ENCODE peak calls at places on chromosomes 16 and 17, in seven cellular contexts. I, X, P, D, C, W and O are unnamed samples. For H3K4me1, the result is how much of the 10 kb centered on the place peaks cover.

GRCh38 chr17:8753976-8754440 is 4.3 kb downstream of the SPDYE4 start:
- DNase-seq in C (no peak), P (peak), D (no peak), I (peak), W (peak), X (no peak), O (peak)

GRCh38 chr17:81121841-81122733 is 43.2 kb upstream of the PVALEF start:
- DNase-seq in X (no peak), W (no peak), D (no peak), C (no peak), I (no peak), P (no peak), O (no peak)

GRCh38 chr16:8990445-8990844 is 26.7 kb upstream of the USP7 start:
- DNase-seq in C (no peak), P (no peak), W (no peak), I (no peak), D (no peak), X (no peak), O (no peak)

GRCh38 chr17:19000531-19001011 is 4.0 kb downstream of the FAM83G start:
- DNase-seq in P (no peak), X (peak), W (no peak), D (peak), C (peak), I (peak), O (no peak)

GRCh38 chr17:12647023-12647422 is 18.7 kb upstream of the MYOCD start:
- DNase-seq in I (no peak), C (no peak), W (no peak), P (no peak), D (no peak), X (no peak), O (no peak)

GRCh38 chr17:72321886-72322285 is 201.1 kb downstream of the SOX9 start:
- DNase-seq in W (no peak), P (no peak), C (no peak), I (no peak), X (no peak), D (no peak), O (no peak)

GRCh38 chr17:15380447-15380846 is 39.0 kb upstream of the TEKT3 start:
- DNase-seq in X (no peak), I (no peak), D (no peak), P (no peak), W (no peak), C (peak), O (no peak)

GRCh38 chr17:57965521-57966160 is 10.4 kb upstream of the CUEDC1 start:
- DNase-seq in P (no peak), D (no peak), W (no peak), C (no peak), X (no peak), I (no peak), O (no peak)

GRCh38 chr17:8059131-8059530 is 20.3 kb downstream of the ALOX15B start:
- DNase-seq in P (no peak), I (no peak), C (no peak), D (no peak), W (no peak), X (no peak), O (no peak)

GRCh38 chr17:55420776-55421178 is 858 bp downstream of the MMD start:
- DNase-seq in W (peak), D (no peak), C (peak), I (peak), X (peak), P (no peak), O (peak)

GRCh38 chr17:51046527-51047384 is 73.9 kb downstream of the SPAG9 start:
- DNase-seq in P (peak), W (no peak), C (no peak), D (no peak), I (peak), X (peak), O (peak)

GRCh38 chr16:89395150-89396142 is 94.9 kb downstream of the ANKRD11 start:
- DNase-seq in X (peak), P (peak), W (no peak), D (peak), C (no peak), I (peak), O (no peak)

GRCh38 chr16:58118801-58119508 is 10.2 kb downstream of the CFAP20 start:
- DNase-seq in P (no peak), I (no peak), X (no peak), C (no peak), D (no peak), W (no peak), O (no peak)
- H3K4me2 ChIP-seq in P (no peak), I (no peak), X (no peak), C (no peak), D (no peak), W (no peak), O (no peak)

GRCh38 chr16:19913306-19913717 is 28.7 kb upstream of the GPRC5B start:
- DNase-seq in W (no peak), I (no peak), D (no peak), P (no peak), X (no peak), C (no peak), O (no peak)

GRCh38 chr16:19911204-19911603 is 26.6 kb upstream of the GPRC5B start:
- DNase-seq in P (no peak), I (no peak), C (no peak), X (no peak), W (no peak), D (no peak), O (no peak)

GRCh38 chr16:19912445-19913305 is 28.0 kb upstream of the GPRC5B start:
- DNase-seq in P (no peak), X (no peak), I (no peak), D (no peak), C (no peak), W (no peak), O (no peak)

GRCh38 chr16:19909750-19910322 is 25.2 kb upstream of the GPRC5B start:
- DNase-seq in D (no peak), P (no peak), X (no peak), W (no peak), C (no peak), I (no peak), O (no peak)

GRCh38 chr16:19911747-19912146 is 27.1 kb upstream of the GPRC5B start:
- DNase-seq in X (no peak), D (no peak), I (no peak), W (no peak), C (no peak), P (no peak), O (no peak)
- H2AFZ ChIP-seq in X (no peak), D (no peak), I (no peak), W (no peak), C (no peak), P (no peak), O (no peak)

DNA sequence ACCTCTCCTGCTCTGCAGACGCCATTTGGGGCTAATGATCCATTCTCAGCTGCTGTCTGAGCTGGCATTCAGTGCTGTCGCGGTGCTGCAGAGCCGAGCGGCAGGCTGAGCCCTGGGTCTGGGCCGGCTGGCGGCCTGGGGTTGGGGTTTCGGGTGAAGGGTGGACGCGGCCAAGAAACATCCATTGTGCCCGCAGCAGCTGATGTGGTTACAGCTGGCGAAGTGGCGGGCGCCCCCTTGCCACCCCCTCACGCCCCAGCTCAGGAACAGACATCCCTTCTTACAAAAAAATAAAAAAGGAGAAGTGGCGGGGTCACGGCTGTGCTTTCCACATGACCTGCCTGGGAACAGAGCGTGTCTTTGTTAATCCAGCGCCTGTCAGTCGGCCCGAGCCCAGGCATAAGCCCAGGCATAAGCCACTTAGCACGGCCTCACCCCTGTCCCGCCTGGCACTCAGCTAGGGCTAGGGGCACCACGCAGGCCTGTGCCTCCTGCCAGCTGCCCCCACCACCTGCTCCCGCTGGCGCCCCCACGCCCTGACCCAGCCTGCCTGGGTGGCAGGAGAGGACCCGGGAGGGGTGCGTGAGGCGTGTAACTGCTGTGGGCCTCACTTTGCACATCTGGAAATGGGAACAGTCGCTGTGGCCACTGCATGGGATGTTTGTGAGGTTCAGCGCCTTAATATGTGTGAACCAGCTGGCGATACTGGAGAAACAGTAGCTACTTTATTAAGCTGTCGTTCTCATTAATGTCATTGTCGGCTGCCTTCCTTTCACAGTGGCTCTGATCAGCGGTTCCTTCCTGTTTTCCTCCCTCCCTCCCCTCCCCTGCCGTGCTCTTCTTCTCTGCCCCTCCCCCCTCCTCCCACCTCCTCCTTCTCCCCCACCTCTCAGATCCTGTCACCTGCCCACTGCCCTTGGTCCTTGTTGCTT is 197.7 kb upstream of the CIBAR2 start:
- DNase-seq in X (peak), W (peak), I (no peak), P (peak), D (no peak), C (peak), O (peak)
- H3K4me1 ChIP-seq in X (under half), W (half or more), I (half or more), P (half or more), D (under half), C (half or more), O (under half)

GRCh38 chr17:17124341-17124740 is 81.8 kb downstream of the PLD6 start:
- DNase-seq in I (no peak), P (no peak), W (no peak), D (no peak), C (no peak), X (no peak), O (no peak)

GRCh38 chr17:17120716-17121115 is 78.5 kb downstream of the MPRIP start:
- DNase-seq in X (no peak), I (no peak), W (no peak), D (no peak), P (no peak), C (no peak), O (no peak)

GRCh38 chr17:17121162-17121561 is 78.9 kb downstream of the MPRIP start:
- DNase-seq in C (no peak), W (no peak), P (no peak), I (no peak), X (no peak), D (no peak), O (no peak)

GRCh38 chr17:17125136-17126084 is 80.7 kb downstream of the PLD6 start:
- DNase-seq in X (peak), W (no peak), D (no peak), I (no peak), P (no peak), C (no peak), O (no peak)

GRCh38 chr17:17122781-17123483 is 80.7 kb downstream of the MPRIP start:
- DNase-seq in W (peak), C (no peak), X (no peak), I (no peak), P (no peak), D (no peak), O (peak)
- H3K4me2 ChIP-seq in W (no peak), C (no peak), X (no peak), I (no peak), P (no peak), D (no peak), O (no peak)

GRCh38 chr16:46772463-46772862 is 24.3 kb upstream of the MYLK3 start:
- DNase-seq in C (no peak), P (no peak), I (no peak), X (no peak), D (no peak), W (peak), O (no peak)

GRCh38 chr16:46777804-46778203 is 29.7 kb upstream of the MYLK3 start:
- DNase-seq in D (no peak), C (no peak), X (no peak), I (no peak), P (no peak), W (no peak), O (no peak)

GRCh38 chr16:46774743-46775177 is 26.6 kb upstream of the MYLK3 start:
- DNase-seq in X (no peak), D (no peak), I (no peak), P (no peak), W (no peak), C (no peak), O (peak)

GRCh38 chr16:46775214-46775613 is 27.1 kb upstream of the MYLK3 start:
- DNase-seq in W (no peak), D (no peak), C (no peak), P (no peak), X (no peak), I (no peak), O (no peak)
- H2AFZ ChIP-seq in W (no peak), D (no peak), C (no peak), P (no peak), X (no peak), I (no peak), O (no peak)

DNA sequence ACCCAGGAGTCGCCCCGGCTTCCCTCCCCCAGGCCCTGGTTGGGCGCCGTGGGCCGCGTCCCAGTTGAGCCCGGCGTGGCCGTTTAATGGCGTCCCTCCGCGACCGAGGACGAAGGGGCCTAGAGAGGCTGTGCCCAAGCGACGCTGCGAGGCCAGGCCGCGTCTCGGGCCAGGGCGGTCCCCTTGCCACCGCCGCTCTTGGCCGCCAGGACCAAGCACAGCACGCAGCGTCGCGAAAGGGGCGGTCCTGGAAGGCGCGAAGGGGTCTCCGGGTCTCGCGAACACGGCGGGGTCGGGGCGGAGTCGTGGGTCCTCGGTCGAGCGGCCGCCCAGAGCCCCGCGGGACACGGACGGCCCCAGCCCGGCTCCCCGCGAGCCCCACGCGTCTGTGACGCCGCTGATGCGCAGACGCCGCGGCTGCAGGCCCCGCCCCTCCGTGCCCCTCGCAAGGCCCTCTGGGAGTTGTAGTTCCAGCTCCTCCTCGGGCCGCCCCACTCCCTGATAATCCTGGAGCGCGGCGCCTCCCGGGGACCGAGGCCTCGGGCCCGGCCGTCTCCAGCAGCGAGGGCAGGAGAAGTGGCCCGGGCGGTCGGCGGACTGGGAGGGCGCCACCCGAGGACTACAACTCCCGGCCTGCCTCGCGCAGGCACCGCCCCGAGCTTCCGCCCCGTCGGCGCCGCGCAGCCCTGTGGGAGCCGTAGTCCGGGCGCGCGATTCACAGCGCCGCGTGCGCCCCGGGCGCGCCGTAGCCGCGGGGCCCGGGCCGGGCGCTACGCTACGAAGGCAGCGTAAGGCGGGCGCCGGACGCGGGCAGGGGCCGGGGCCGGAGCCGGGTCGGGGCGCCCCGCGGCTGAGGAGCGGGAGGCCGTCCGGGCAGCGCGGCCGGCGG is at the start of gene CAPN15:
- DNase-seq in W (peak), I (peak), P (peak), C (peak), X (peak), D (peak), O (peak)
- H3K4me1 ChIP-seq in W (under half), I (under half), P (half or more), C (under half), X (under half), D (under half), O (under half)